ENCODE peak calls at places on chromosomes 3 and 15, in eight cellular contexts. G, K, U, D, Y, T, Z and E are unnamed samples.

GRCh38 chr3:8599146-8599545 is 45.5 kb downstream of the SSUH2 start:
- DNase-seq in G (no peak), K (no peak), U (no peak), D (peak; percentile 17), Y (no peak), T (no peak), Z (no peak), E (no peak)

GRCh38 chr3:17967111-17967510 is 224.7 kb upstream of the TBC1D5 start:
- DNase-seq in G (no peak), K (no peak), U (no peak), D (no peak), Y (no peak), T (no peak), Z (no peak), E (no peak)

GRCh38 chr3:86923071-86923476 is 67.9 kb downstream of the VGLL3 start:
- DNase-seq in G (no peak), K (peak; percentile 37), U (no peak), D (peak; percentile 20), Y (no peak), T (peak; percentile 95), Z (peak; percentile 60), E (no peak)

GRCh38 chr3:146746190-146746589 is 141.0 kb upstream of the PLSCR5 start:
- DNase-seq in G (no peak), K (peak; percentile 0), U (no peak), D (no peak), Y (no peak), T (no peak), Z (peak; percentile 59), E (no peak)

GRCh38 chr15:40082195-40082868 is 26.3 kb downstream of the BMF start:
- DNase-seq in G (no peak), K (no peak), U (no peak), D (no peak), Y (no peak), T (no peak), Z (no peak), E (no peak)

GRCh38 chr15:70171224-70171886 is 73.6 kb upstream of the TLE3 start:
- DNase-seq in G (no peak), K (no peak), U (no peak), D (no peak), Y (no peak), T (no peak), Z (no peak), E (no peak)

GRCh38 chr15:81188354-81188753 is 8.3 kb upstream of the IL16 start:
- DNase-seq in G (no peak), K (no peak), U (no peak), D (no peak), Y (no peak), T (no peak), Z (no peak), E (no peak)

GRCh38 chr15:42145546-42146455 is 10.6 kb downstream of the PLA2G4F start:
- DNase-seq in G (no peak), K (no peak), U (no peak), D (no peak), Y (no peak), T (no peak), Z (no peak), E (no peak)

GRCh38 chr3:29757054-29757777 is 476.3 kb downstream of the RBMS3 start:
- DNase-seq in G (no peak), K (no peak), U (no peak), D (no peak), Y (no peak), T (peak; percentile 80), Z (peak; percentile 69), E (no peak)

GRCh38 chr15:58734859-58735258 is 14.6 kb downstream of the ADAM10 start:
- DNase-seq in G (no peak), K (no peak), U (no peak), D (no peak), Y (no peak), T (no peak), Z (no peak), E (no peak)

GRCh38 chr3:17800232-17800631 is 57.8 kb upstream of the TBC1D5 start:
- DNase-seq in G (no peak), K (no peak), U (no peak), D (no peak), Y (no peak), T (no peak), Z (peak; percentile 20), E (no peak)

GRCh38 chr3:156317457-156317856 is 197.1 kb downstream of the KCNAB1 start:
- DNase-seq in G (no peak), K (no peak), U (no peak), D (no peak), Y (no peak), T (peak; percentile 70), Z (peak; percentile 63), E (no peak)
- TF ChIP-seq CTCF in G (no peak), K (peak; percentile 20), U (no peak), D (no peak), Y (no peak), T (no peak), Z (no peak), E (no peak)

GRCh38 chr3:72031581-72031980 is 246.6 kb upstream of the PROK2 start:
- DNase-seq in G (no peak), K (no peak), U (no peak), D (peak; percentile 20), Y (no peak), T (peak; percentile 62), Z (peak; percentile 59), E (no peak)
- TF ChIP-seq CTCF in G (no peak), K (no peak), U (no peak), D (no peak), Y (no peak), T (no peak), Z (no peak), E (no peak)

DNA sequence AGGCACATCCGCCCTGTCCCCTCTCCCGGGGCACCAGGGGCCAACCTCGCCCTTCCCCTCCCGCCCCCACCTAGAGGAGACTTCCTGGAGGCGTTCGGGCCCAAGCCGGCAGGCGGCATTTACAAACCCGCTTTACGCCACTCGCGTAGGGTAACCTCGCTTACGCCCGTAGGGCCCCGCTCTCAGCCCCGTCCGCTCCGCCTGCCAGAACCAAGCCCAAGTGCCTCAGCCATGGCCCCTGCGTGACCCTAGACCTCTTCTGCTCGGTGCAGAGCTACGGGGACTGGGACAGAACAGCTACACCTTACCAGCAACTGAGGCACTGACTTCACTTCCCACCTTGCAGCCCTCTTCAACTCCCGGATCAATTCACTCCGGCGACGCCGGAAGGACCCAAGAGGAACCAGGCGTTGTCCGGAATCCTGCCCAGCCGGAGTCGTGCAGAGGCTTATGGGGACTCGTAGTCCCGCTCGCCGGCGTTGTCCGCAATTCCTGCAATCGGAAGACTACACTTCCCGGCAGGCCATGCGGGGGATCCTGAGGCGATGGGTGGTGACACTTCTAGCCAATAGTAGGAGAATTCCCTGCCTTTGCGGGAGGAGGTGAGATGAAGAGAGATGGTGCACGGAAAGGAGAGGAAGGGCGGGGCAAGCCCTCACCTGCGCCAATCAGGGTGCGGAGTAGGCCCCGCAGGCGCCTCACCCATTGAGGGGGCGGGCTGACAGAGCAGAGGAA is at the start of gene PDCD10:
- DNase-seq in G (peak; percentile 82), K (peak; percentile 96), U (peak; percentile 99), D (peak; percentile 99), Y (peak; percentile 92), T (peak; percentile 100), Z (peak; percentile 99), E (peak; percentile 98)
- TF ChIP-seq CTCF in G (no peak), K (no peak), U (no peak), D (no peak), Y (no peak), T (no peak), Z (no peak), E (no peak)

DNA sequence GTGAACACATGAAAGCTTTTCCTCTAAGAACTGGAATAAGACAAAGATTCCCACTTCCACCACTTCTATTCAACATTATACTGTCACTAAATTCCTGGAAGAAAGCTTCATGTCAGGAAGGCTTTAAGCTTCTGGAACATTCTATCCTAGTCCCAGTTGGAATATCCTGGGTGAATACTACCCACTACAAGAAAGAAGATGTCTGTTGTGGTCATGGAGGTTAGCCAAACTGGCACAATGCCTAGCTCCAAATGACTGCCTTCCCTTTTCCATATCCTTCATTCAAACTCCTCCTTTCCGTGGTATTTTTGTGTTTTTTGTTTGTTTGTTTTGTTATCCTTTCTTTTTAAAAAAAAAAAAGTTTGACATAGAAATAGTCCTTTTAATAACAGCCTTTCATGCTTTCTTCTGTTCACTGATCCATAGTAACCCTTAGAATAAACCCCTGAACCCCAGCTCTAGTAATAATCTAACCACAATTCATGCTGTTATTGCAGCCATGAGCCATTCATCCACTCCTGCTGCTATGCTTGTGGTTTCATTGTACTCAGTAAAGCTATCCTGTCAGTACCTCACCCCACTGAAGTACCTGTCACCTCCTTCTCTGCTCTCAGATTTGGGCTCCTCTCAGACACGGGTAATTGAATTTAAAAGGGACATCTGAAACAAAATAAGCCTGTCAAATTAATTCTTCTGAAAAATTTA is 447.5 kb downstream of the IGSF11 start:
- DNase-seq in G (no peak), K (no peak), U (no peak), D (no peak), Y (no peak), T (peak; percentile 49), Z (no peak), E (no peak)
- TF ChIP-seq CTCF in G (no peak), K (no peak), U (no peak), D (no peak), Y (no peak), T (no peak), Z (no peak), E (no peak)

GRCh38 chr3:148455098-148455497 is 242.6 kb upstream of the AGTR1 start:
- DNase-seq in G (no peak), K (no peak), U (no peak), D (no peak), Y (no peak), T (no peak), Z (no peak), E (no peak)

GRCh38 chr3:148460686-148461085 is 237.0 kb upstream of the AGTR1 start:
- DNase-seq in G (no peak), K (no peak), U (no peak), D (no peak), Y (no peak), T (no peak), Z (no peak), E (no peak)

GRCh38 chr3:148464246-148464645 is 233.5 kb upstream of the AGTR1 start:
- DNase-seq in G (no peak), K (no peak), U (no peak), D (no peak), Y (no peak), T (no peak), Z (peak; percentile 53), E (no peak)

GRCh38 chr3:148459931-148460513 is 237.7 kb upstream of the AGTR1 start:
- DNase-seq in G (peak; percentile 10), K (no peak), U (no peak), D (no peak), Y (no peak), T (no peak), Z (peak; percentile 39), E (no peak)
- TF ChIP-seq CTCF in G (no peak), K (peak; percentile 41), U (peak; percentile 39), D (peak; percentile 37), Y (no peak), T (peak; percentile 25), Z (peak; percentile 36), E (peak; percentile 24)